ENCODE peak calls at places on chromosome 3, in nine cellular contexts. One of them, this sample, is unnamed.

GRCh38 chr3:169627073-169627472 is 36.4 kb downstream of the MECOM start:
- ATAC-seq in activated T-cell treated with anti-CD3 and anti-CD28 coated beads, Interleukin-2, amount 50 U/mL, for 72 hours: no peak
- ATAC-seq in activated CD8-positive, alpha-beta memory T cell treated with anti-CD3 and anti-CD28 coated beads, Interleukin-2, amount 10 ng/mL, durations not matched to agents 7 days and 5 days: no peak
- ATAC-seq in lower lobe of right lung: no peak
- ATAC-seq in activated CD8-positive, alpha-beta T cell treated with anti-CD3 and anti-CD28 coated beads for 36 hours: no peak
- ATAC-seq in effector memory CD8-positive, alpha-beta T cell: no peak
- ATAC-seq in HCT116: no peak
- ATAC-seq in T-cell: no peak
- ATAC-seq in activated T-helper 17 cell treated with anti-CD3 and anti-CD28 coated beads, Interleukin-2, amount 50 U/mL, for 72 hours: no peak
- ATAC-seq in this sample: no peak

GRCh38 chr3:143276592-143276991 is 157.0 kb downstream of the CHST2 start:
- ATAC-seq in activated T-cell treated with anti-CD3 and anti-CD28 coated beads, Interleukin-2, amount 50 U/mL, for 72 hours: peak
- ATAC-seq in activated CD8-positive, alpha-beta memory T cell treated with anti-CD3 and anti-CD28 coated beads, Interleukin-2, amount 10 ng/mL, durations not matched to agents 7 days and 5 days: no peak
- ATAC-seq in lower lobe of right lung: no peak
- ATAC-seq in activated CD8-positive, alpha-beta T cell treated with anti-CD3 and anti-CD28 coated beads for 36 hours: peak
- ATAC-seq in effector memory CD8-positive, alpha-beta T cell: no peak
- ATAC-seq in HCT116: no peak
- ATAC-seq in T-cell: no peak
- ATAC-seq in activated T-helper 17 cell treated with anti-CD3 and anti-CD28 coated beads, Interleukin-2, amount 50 U/mL, for 72 hours: peak
- ATAC-seq in this sample: peak

GRCh38 chr3:134794950-134795775 is at the start of gene EPHB1:
- ATAC-seq in activated T-cell treated with anti-CD3 and anti-CD28 coated beads, Interleukin-2, amount 50 U/mL, for 72 hours: peak
- ATAC-seq in activated CD8-positive, alpha-beta memory T cell treated with anti-CD3 and anti-CD28 coated beads, Interleukin-2, amount 10 ng/mL, durations not matched to agents 7 days and 5 days: peak
- ATAC-seq in lower lobe of right lung: peak
- ATAC-seq in activated CD8-positive, alpha-beta T cell treated with anti-CD3 and anti-CD28 coated beads for 36 hours: peak
- ATAC-seq in effector memory CD8-positive, alpha-beta T cell: peak
- ATAC-seq in HCT116: peak
- ATAC-seq in T-cell: peak
- ATAC-seq in activated T-helper 17 cell treated with anti-CD3 and anti-CD28 coated beads, Interleukin-2, amount 50 U/mL, for 72 hours: peak
- ATAC-seq in this sample: peak

GRCh38 chr3:37887062-37887461 is 25.4 kb downstream of the CTDSPL start:
- ATAC-seq in activated T-cell treated with anti-CD3 and anti-CD28 coated beads, Interleukin-2, amount 50 U/mL, for 72 hours: no peak
- ATAC-seq in activated CD8-positive, alpha-beta memory T cell treated with anti-CD3 and anti-CD28 coated beads, Interleukin-2, amount 10 ng/mL, durations not matched to agents 7 days and 5 days: no peak
- ATAC-seq in lower lobe of right lung: peak
- ATAC-seq in activated CD8-positive, alpha-beta T cell treated with anti-CD3 and anti-CD28 coated beads for 36 hours: no peak
- ATAC-seq in effector memory CD8-positive, alpha-beta T cell: no peak
- ATAC-seq in HCT116: no peak
- ATAC-seq in T-cell: no peak
- ATAC-seq in activated T-helper 17 cell treated with anti-CD3 and anti-CD28 coated beads, Interleukin-2, amount 50 U/mL, for 72 hours: no peak
- ATAC-seq in this sample: no peak

GRCh38 chr3:150784747-150785125 is 21.8 kb upstream of the SIAH2 start:
- ATAC-seq in activated T-cell treated with anti-CD3 and anti-CD28 coated beads, Interleukin-2, amount 50 U/mL, for 72 hours: peak
- ATAC-seq in activated CD8-positive, alpha-beta memory T cell treated with anti-CD3 and anti-CD28 coated beads, Interleukin-2, amount 10 ng/mL, durations not matched to agents 7 days and 5 days: no peak
- ATAC-seq in lower lobe of right lung: no peak
- ATAC-seq in activated CD8-positive, alpha-beta T cell treated with anti-CD3 and anti-CD28 coated beads for 36 hours: peak
- ATAC-seq in effector memory CD8-positive, alpha-beta T cell: no peak
- ATAC-seq in HCT116: no peak
- ATAC-seq in T-cell: no peak
- ATAC-seq in activated T-helper 17 cell treated with anti-CD3 and anti-CD28 coated beads, Interleukin-2, amount 50 U/mL, for 72 hours: no peak
- ATAC-seq in this sample: no peak

GRCh38 chr3:67064105-67064504 is 66.0 kb downstream of the KBTBD8 start:
- ATAC-seq in activated T-cell treated with anti-CD3 and anti-CD28 coated beads, Interleukin-2, amount 50 U/mL, for 72 hours: no peak
- ATAC-seq in activated CD8-positive, alpha-beta memory T cell treated with anti-CD3 and anti-CD28 coated beads, Interleukin-2, amount 10 ng/mL, durations not matched to agents 7 days and 5 days: no peak
- ATAC-seq in lower lobe of right lung: no peak
- ATAC-seq in activated CD8-positive, alpha-beta T cell treated with anti-CD3 and anti-CD28 coated beads for 36 hours: no peak
- ATAC-seq in effector memory CD8-positive, alpha-beta T cell: no peak
- ATAC-seq in HCT116: no peak
- ATAC-seq in T-cell: no peak
- ATAC-seq in activated T-helper 17 cell treated with anti-CD3 and anti-CD28 coated beads, Interleukin-2, amount 50 U/mL, for 72 hours: no peak
- ATAC-seq in this sample: no peak

GRCh38 chr3:32531010-32531647 is 28.5 kb upstream of the CMTM6 start:
- ATAC-seq in activated T-cell treated with anti-CD3 and anti-CD28 coated beads, Interleukin-2, amount 50 U/mL, for 72 hours: peak
- ATAC-seq in activated CD8-positive, alpha-beta memory T cell treated with anti-CD3 and anti-CD28 coated beads, Interleukin-2, amount 10 ng/mL, durations not matched to agents 7 days and 5 days: peak
- ATAC-seq in lower lobe of right lung: no peak
- ATAC-seq in activated CD8-positive, alpha-beta T cell treated with anti-CD3 and anti-CD28 coated beads for 36 hours: peak
- ATAC-seq in effector memory CD8-positive, alpha-beta T cell: no peak
- ATAC-seq in HCT116: no peak
- ATAC-seq in T-cell: no peak
- ATAC-seq in activated T-helper 17 cell treated with anti-CD3 and anti-CD28 coated beads, Interleukin-2, amount 50 U/mL, for 72 hours: peak
- ATAC-seq in this sample: peak

GRCh38 chr3:140290105-140290504 is 355.1 kb downstream of the CLSTN2 start:
- ATAC-seq in activated T-cell treated with anti-CD3 and anti-CD28 coated beads, Interleukin-2, amount 50 U/mL, for 72 hours: no peak
- ATAC-seq in activated CD8-positive, alpha-beta memory T cell treated with anti-CD3 and anti-CD28 coated beads, Interleukin-2, amount 10 ng/mL, durations not matched to agents 7 days and 5 days: no peak
- ATAC-seq in lower lobe of right lung: no peak
- ATAC-seq in activated CD8-positive, alpha-beta T cell treated with anti-CD3 and anti-CD28 coated beads for 36 hours: no peak
- ATAC-seq in effector memory CD8-positive, alpha-beta T cell: no peak
- ATAC-seq in HCT116: no peak
- ATAC-seq in T-cell: no peak
- ATAC-seq in activated T-helper 17 cell treated with anti-CD3 and anti-CD28 coated beads, Interleukin-2, amount 50 U/mL, for 72 hours: no peak
- ATAC-seq in this sample: no peak

GRCh38 chr3:190326361-190326760 is 4.1 kb upstream of the CLDN1 start:
- ATAC-seq in activated T-cell treated with anti-CD3 and anti-CD28 coated beads, Interleukin-2, amount 50 U/mL, for 72 hours: no peak
- ATAC-seq in activated CD8-positive, alpha-beta memory T cell treated with anti-CD3 and anti-CD28 coated beads, Interleukin-2, amount 10 ng/mL, durations not matched to agents 7 days and 5 days: no peak
- ATAC-seq in lower lobe of right lung: no peak
- ATAC-seq in activated CD8-positive, alpha-beta T cell treated with anti-CD3 and anti-CD28 coated beads for 36 hours: no peak
- ATAC-seq in effector memory CD8-positive, alpha-beta T cell: no peak
- ATAC-seq in HCT116: no peak
- ATAC-seq in T-cell: no peak
- ATAC-seq in activated T-helper 17 cell treated with anti-CD3 and anti-CD28 coated beads, Interleukin-2, amount 50 U/mL, for 72 hours: no peak
- ATAC-seq in this sample: no peak

GRCh38 chr3:131036986-131037385 is 10.3 kb downstream of the NEK11 start:
- ATAC-seq in activated T-cell treated with anti-CD3 and anti-CD28 coated beads, Interleukin-2, amount 50 U/mL, for 72 hours: no peak
- ATAC-seq in activated CD8-positive, alpha-beta memory T cell treated with anti-CD3 and anti-CD28 coated beads, Interleukin-2, amount 10 ng/mL, durations not matched to agents 7 days and 5 days: no peak
- ATAC-seq in lower lobe of right lung: no peak
- ATAC-seq in activated CD8-positive, alpha-beta T cell treated with anti-CD3 and anti-CD28 coated beads for 36 hours: no peak
- ATAC-seq in effector memory CD8-positive, alpha-beta T cell: no peak
- ATAC-seq in HCT116: no peak
- ATAC-seq in T-cell: no peak
- ATAC-seq in activated T-helper 17 cell treated with anti-CD3 and anti-CD28 coated beads, Interleukin-2, amount 50 U/mL, for 72 hours: no peak
- ATAC-seq in this sample: no peak

GRCh38 chr3:24017305-24017704 is 72.2 kb downstream of the NR1D2 start:
- ATAC-seq in activated T-cell treated with anti-CD3 and anti-CD28 coated beads, Interleukin-2, amount 50 U/mL, for 72 hours: no peak
- ATAC-seq in activated CD8-positive, alpha-beta memory T cell treated with anti-CD3 and anti-CD28 coated beads, Interleukin-2, amount 10 ng/mL, durations not matched to agents 7 days and 5 days: no peak
- ATAC-seq in lower lobe of right lung: no peak
- ATAC-seq in activated CD8-positive, alpha-beta T cell treated with anti-CD3 and anti-CD28 coated beads for 36 hours: no peak
- ATAC-seq in effector memory CD8-positive, alpha-beta T cell: no peak
- ATAC-seq in HCT116: no peak
- ATAC-seq in T-cell: no peak
- ATAC-seq in activated T-helper 17 cell treated with anti-CD3 and anti-CD28 coated beads, Interleukin-2, amount 50 U/mL, for 72 hours: no peak
- ATAC-seq in this sample: no peak

GRCh38 chr3:56773588-56774330 is 28.0 kb downstream of the ARHGEF3 start:
- ATAC-seq in activated T-cell treated with anti-CD3 and anti-CD28 coated beads, Interleukin-2, amount 50 U/mL, for 72 hours: no peak
- ATAC-seq in activated CD8-positive, alpha-beta memory T cell treated with anti-CD3 and anti-CD28 coated beads, Interleukin-2, amount 10 ng/mL, durations not matched to agents 7 days and 5 days: no peak
- ATAC-seq in lower lobe of right lung: no peak
- ATAC-seq in activated CD8-positive, alpha-beta T cell treated with anti-CD3 and anti-CD28 coated beads for 36 hours: no peak
- ATAC-seq in effector memory CD8-positive, alpha-beta T cell: no peak
- ATAC-seq in HCT116: no peak
- ATAC-seq in T-cell: no peak
- ATAC-seq in activated T-helper 17 cell treated with anti-CD3 and anti-CD28 coated beads, Interleukin-2, amount 50 U/mL, for 72 hours: peak
- ATAC-seq in this sample: no peak

GRCh38 chr3:194964809-194965208 is 279.1 kb downstream of the FAM43A start:
- ATAC-seq in activated T-cell treated with anti-CD3 and anti-CD28 coated beads, Interleukin-2, amount 50 U/mL, for 72 hours: no peak
- ATAC-seq in activated CD8-positive, alpha-beta memory T cell treated with anti-CD3 and anti-CD28 coated beads, Interleukin-2, amount 10 ng/mL, durations not matched to agents 7 days and 5 days: no peak
- ATAC-seq in lower lobe of right lung: no peak
- ATAC-seq in activated CD8-positive, alpha-beta T cell treated with anti-CD3 and anti-CD28 coated beads for 36 hours: no peak
- ATAC-seq in effector memory CD8-positive, alpha-beta T cell: no peak
- ATAC-seq in HCT116: peak
- ATAC-seq in T-cell: no peak
- ATAC-seq in activated T-helper 17 cell treated with anti-CD3 and anti-CD28 coated beads, Interleukin-2, amount 50 U/mL, for 72 hours: no peak
- ATAC-seq in this sample: no peak

GRCh38 chr3:41652931-41653330 is 309.0 kb downstream of the ULK4 start:
- ATAC-seq in activated T-cell treated with anti-CD3 and anti-CD28 coated beads, Interleukin-2, amount 50 U/mL, for 72 hours: no peak
- ATAC-seq in activated CD8-positive, alpha-beta memory T cell treated with anti-CD3 and anti-CD28 coated beads, Interleukin-2, amount 10 ng/mL, durations not matched to agents 7 days and 5 days: no peak
- ATAC-seq in lower lobe of right lung: no peak
- ATAC-seq in activated CD8-positive, alpha-beta T cell treated with anti-CD3 and anti-CD28 coated beads for 36 hours: no peak
- ATAC-seq in effector memory CD8-positive, alpha-beta T cell: no peak
- ATAC-seq in HCT116: no peak
- ATAC-seq in T-cell: no peak
- ATAC-seq in activated T-helper 17 cell treated with anti-CD3 and anti-CD28 coated beads, Interleukin-2, amount 50 U/mL, for 72 hours: no peak
- ATAC-seq in this sample: no peak

GRCh38 chr3:9690451-9691450 is 12.9 kb upstream of the CPNE9 start:
- ATAC-seq in activated T-cell treated with anti-CD3 and anti-CD28 coated beads, Interleukin-2, amount 50 U/mL, for 72 hours: no peak
- ATAC-seq in activated CD8-positive, alpha-beta memory T cell treated with anti-CD3 and anti-CD28 coated beads, Interleukin-2, amount 10 ng/mL, durations not matched to agents 7 days and 5 days: no peak
- ATAC-seq in lower lobe of right lung: no peak
- ATAC-seq in activated CD8-positive, alpha-beta T cell treated with anti-CD3 and anti-CD28 coated beads for 36 hours: no peak
- ATAC-seq in effector memory CD8-positive, alpha-beta T cell: peak
- ATAC-seq in HCT116: no peak
- ATAC-seq in T-cell: no peak
- ATAC-seq in activated T-helper 17 cell treated with anti-CD3 and anti-CD28 coated beads, Interleukin-2, amount 50 U/mL, for 72 hours: no peak
- ATAC-seq in this sample: peak

GRCh38 chr3:49655731-49656285 is 18.3 kb upstream of the APEH start:
- ATAC-seq in activated T-cell treated with anti-CD3 and anti-CD28 coated beads, Interleukin-2, amount 50 U/mL, for 72 hours: no peak
- ATAC-seq in activated CD8-positive, alpha-beta memory T cell treated with anti-CD3 and anti-CD28 coated beads, Interleukin-2, amount 10 ng/mL, durations not matched to agents 7 days and 5 days: no peak
- ATAC-seq in lower lobe of right lung: no peak
- ATAC-seq in activated CD8-positive, alpha-beta T cell treated with anti-CD3 and anti-CD28 coated beads for 36 hours: no peak
- ATAC-seq in effector memory CD8-positive, alpha-beta T cell: no peak
- ATAC-seq in HCT116: no peak
- ATAC-seq in T-cell: no peak
- ATAC-seq in activated T-helper 17 cell treated with anti-CD3 and anti-CD28 coated beads, Interleukin-2, amount 50 U/mL, for 72 hours: no peak
- ATAC-seq in this sample: no peak

GRCh38 chr3:171186383-171186782 is 159.9 kb upstream of the SLC2A2 start:
- ATAC-seq in activated T-cell treated with anti-CD3 and anti-CD28 coated beads, Interleukin-2, amount 50 U/mL, for 72 hours: no peak
- ATAC-seq in activated CD8-positive, alpha-beta memory T cell treated with anti-CD3 and anti-CD28 coated beads, Interleukin-2, amount 10 ng/mL, durations not matched to agents 7 days and 5 days: no peak
- ATAC-seq in lower lobe of right lung: no peak
- ATAC-seq in activated CD8-positive, alpha-beta T cell treated with anti-CD3 and anti-CD28 coated beads for 36 hours: no peak
- ATAC-seq in effector memory CD8-positive, alpha-beta T cell: no peak
- ATAC-seq in HCT116: no peak
- ATAC-seq in T-cell: no peak
- ATAC-seq in activated T-helper 17 cell treated with anti-CD3 and anti-CD28 coated beads, Interleukin-2, amount 50 U/mL, for 72 hours: no peak
- ATAC-seq in this sample: no peak

GRCh38 chr3:185421577-185422232 is 58.8 kb downstream of the MAP3K13 start:
- ATAC-seq in activated T-cell treated with anti-CD3 and anti-CD28 coated beads, Interleukin-2, amount 50 U/mL, for 72 hours: no peak
- ATAC-seq in activated CD8-positive, alpha-beta memory T cell treated with anti-CD3 and anti-CD28 coated beads, Interleukin-2, amount 10 ng/mL, durations not matched to agents 7 days and 5 days: no peak
- ATAC-seq in lower lobe of right lung: no peak
- ATAC-seq in activated CD8-positive, alpha-beta T cell treated with anti-CD3 and anti-CD28 coated beads for 36 hours: no peak
- ATAC-seq in effector memory CD8-positive, alpha-beta T cell: no peak
- ATAC-seq in HCT116: no peak
- ATAC-seq in T-cell: no peak
- ATAC-seq in activated T-helper 17 cell treated with anti-CD3 and anti-CD28 coated beads, Interleukin-2, amount 50 U/mL, for 72 hours: no peak
- ATAC-seq in this sample: peak

This sample was measured in stimulated activated memory B cell treated with anti-CD40 and anti-IgM and Interleukin-4, amounts not matched to agents 10 μg/mL and 1 μg/mL and 100 μg/mL, for 72 hours.